ENCODE peak calls at places on chromosome 6, in four cellular contexts. One of them, this sample, is unnamed.

GRCh38 chr6:138291036-138291848 is 73.0 kb upstream of the PBOV1 start:
- DNase-seq in CD8-positive, alpha-beta T cell: no peak
- DNase-seq in mesothelial cell of epicardium: no peak
- DNase-seq in endothelial cell: no peak
- DNase-seq in this sample: no peak

GRCh38 chr6:137736919-137737318 is 130.1 kb upstream of the TNFAIP3 start:
- DNase-seq in CD8-positive, alpha-beta T cell: no peak
- DNase-seq in mesothelial cell of epicardium: no peak
- DNase-seq in endothelial cell: no peak
- DNase-seq in this sample: no peak

GRCh38 chr6:38640216-38640909 is 634 bp upstream of the BTBD9 start:
- DNase-seq in CD8-positive, alpha-beta T cell: no peak
- DNase-seq in mesothelial cell of epicardium: no peak
- DNase-seq in endothelial cell: no peak
- DNase-seq in this sample: no peak

GRCh38 chr6:158560787-158561246 is 926 bp downstream of the TMEM181 start:
- DNase-seq in CD8-positive, alpha-beta T cell: no peak
- DNase-seq in mesothelial cell of epicardium: peak
- DNase-seq in endothelial cell: no peak
- DNase-seq in this sample: no peak

GRCh38 chr6:89830385-89830809 is 717 bp downstream of the CASP8AP2 start:
- DNase-seq in CD8-positive, alpha-beta T cell: no peak
- DNase-seq in mesothelial cell of epicardium: no peak
- DNase-seq in endothelial cell: no peak
- DNase-seq in this sample: no peak

GRCh38 chr6:41464019-41464418 is 82.2 kb upstream of the FOXP4 start:
- DNase-seq in CD8-positive, alpha-beta T cell: no peak
- DNase-seq in mesothelial cell of epicardium: no peak
- DNase-seq in endothelial cell: no peak
- DNase-seq in this sample: no peak

GRCh38 chr6:134663800-134664535 is 285.9 kb downstream of the ALDH8A1 start:
- DNase-seq in CD8-positive, alpha-beta T cell: no peak
- DNase-seq in mesothelial cell of epicardium: no peak
- DNase-seq in endothelial cell: no peak
- DNase-seq in this sample: no peak

GRCh38 chr6:46930331-46930730 is 8.6 kb upstream of the ADGRF5 start:
- DNase-seq in CD8-positive, alpha-beta T cell: no peak
- DNase-seq in mesothelial cell of epicardium: no peak
- DNase-seq in endothelial cell: no peak
- DNase-seq in this sample: no peak

GRCh38 chr6:53258076-53258773 is 90.5 kb downstream of the ELOVL5 start:
- DNase-seq in CD8-positive, alpha-beta T cell: no peak
- DNase-seq in mesothelial cell of epicardium: no peak
- DNase-seq in endothelial cell: no peak
- DNase-seq in this sample: no peak

GRCh38 chr6:16145038-16145437 is 16.2 kb downstream of the MYLIP start:
- DNase-seq in CD8-positive, alpha-beta T cell: no peak
- DNase-seq in mesothelial cell of epicardium: no peak
- DNase-seq in endothelial cell: no peak
- DNase-seq in this sample: no peak

GRCh38 chr6:165222315-165223025 is 86.9 kb downstream of the C6orf118 start:
- DNase-seq in CD8-positive, alpha-beta T cell: no peak
- DNase-seq in mesothelial cell of epicardium: no peak
- DNase-seq in endothelial cell: no peak
- DNase-seq in this sample: no peak

GRCh38 chr6:165223736-165224135 is 85.7 kb downstream of the C6orf118 start:
- DNase-seq in CD8-positive, alpha-beta T cell: no peak
- DNase-seq in mesothelial cell of epicardium: no peak
- DNase-seq in endothelial cell: no peak
- DNase-seq in this sample: no peak

GRCh38 chr6:165218816-165219215 is 90.6 kb downstream of the C6orf118 start:
- DNase-seq in CD8-positive, alpha-beta T cell: no peak
- DNase-seq in mesothelial cell of epicardium: no peak
- DNase-seq in endothelial cell: no peak
- DNase-seq in this sample: no peak

GRCh38 chr6:165220030-165220429 is 89.4 kb downstream of the C6orf118 start:
- DNase-seq in CD8-positive, alpha-beta T cell: no peak
- DNase-seq in mesothelial cell of epicardium: no peak
- DNase-seq in endothelial cell: no peak
- DNase-seq in this sample: no peak

GRCh38 chr6:165219629-165220028 is 89.8 kb downstream of the C6orf118 start:
- DNase-seq in CD8-positive, alpha-beta T cell: no peak
- DNase-seq in mesothelial cell of epicardium: no peak
- DNase-seq in endothelial cell: no peak
- DNase-seq in this sample: no peak
- TF ChIP-seq CTCF in CD8-positive, alpha-beta T cell: no peak
- TF ChIP-seq CTCF in mesothelial cell of epicardium: no peak
- TF ChIP-seq CTCF in endothelial cell: no peak
- TF ChIP-seq CTCF in this sample: no peak

DNA sequence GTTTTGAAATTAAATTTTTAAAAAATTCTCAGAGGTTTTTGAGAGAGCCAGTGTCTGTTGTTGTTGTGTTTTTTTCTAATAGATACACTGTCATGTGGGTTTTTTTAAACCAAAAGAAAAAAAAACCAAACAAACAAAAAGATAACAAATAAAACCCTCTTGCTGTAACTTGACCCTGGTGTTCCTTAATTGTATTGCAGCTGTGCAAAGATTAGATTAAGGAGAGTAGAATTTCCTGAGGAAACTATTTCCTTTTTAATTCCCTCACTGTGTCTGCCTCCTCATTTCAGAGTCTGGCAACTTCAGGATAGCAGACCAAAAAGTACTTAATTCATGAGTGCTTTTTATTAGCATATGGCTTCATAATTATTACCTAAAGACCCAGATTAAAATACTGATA is 281.9 kb downstream of the EPM2A start:
- DNase-seq in CD8-positive, alpha-beta T cell: no peak
- DNase-seq in mesothelial cell of epicardium: no peak
- DNase-seq in endothelial cell: no peak
- DNase-seq in this sample: no peak
- TF ChIP-seq CTCF in CD8-positive, alpha-beta T cell: peak
- TF ChIP-seq CTCF in mesothelial cell of epicardium: peak
- TF ChIP-seq CTCF in endothelial cell: peak
- TF ChIP-seq CTCF in this sample: peak

DNA sequence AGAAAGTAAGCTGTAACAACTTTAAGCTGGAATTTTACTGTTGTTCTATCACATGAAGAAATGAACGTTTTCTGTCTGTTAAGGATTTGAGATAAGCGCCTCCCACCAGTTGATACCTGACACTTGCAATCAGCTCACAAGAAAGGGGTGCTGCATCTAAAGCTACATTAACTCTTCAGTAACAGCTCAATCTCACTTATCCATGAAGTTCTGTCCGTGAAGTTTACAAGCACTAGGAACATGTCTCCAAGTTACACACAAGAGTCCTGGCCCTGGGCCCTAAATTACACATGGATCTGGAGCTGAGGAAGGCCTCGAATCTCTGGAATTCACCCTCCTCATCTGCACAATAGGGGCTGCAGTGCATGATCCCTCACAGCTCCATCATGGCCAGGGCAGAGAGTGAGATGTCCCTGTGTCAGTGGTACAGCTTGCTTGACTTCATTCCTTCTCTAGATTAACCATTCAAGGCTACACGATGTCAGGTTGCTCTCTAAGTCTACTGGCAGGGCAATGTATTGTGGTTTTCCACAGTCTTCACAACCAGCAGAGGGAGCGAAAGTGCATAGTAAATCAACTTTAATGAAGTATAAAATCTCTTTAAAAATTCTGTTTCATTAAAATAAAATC is 182.4 kb upstream of the MCHR2 start:
- DNase-seq in CD8-positive, alpha-beta T cell: no peak
- DNase-seq in mesothelial cell of epicardium: no peak
- DNase-seq in endothelial cell: peak
- DNase-seq in this sample: no peak
- TF ChIP-seq CTCF in CD8-positive, alpha-beta T cell: no peak
- TF ChIP-seq CTCF in mesothelial cell of epicardium: no peak
- TF ChIP-seq CTCF in endothelial cell: no peak
- TF ChIP-seq CTCF in this sample: peak

GRCh38 chr6:31114540-31114876 is at the start of gene PSORS1C1:
- DNase-seq in CD8-positive, alpha-beta T cell: no peak
- DNase-seq in mesothelial cell of epicardium: no peak
- DNase-seq in endothelial cell: no peak
- DNase-seq in this sample: no peak

GRCh38 chr6:31116661-31117385 is 2.2 kb downstream of the PSORS1C1 start:
- DNase-seq in CD8-positive, alpha-beta T cell: no peak
- DNase-seq in mesothelial cell of epicardium: no peak
- DNase-seq in endothelial cell: no peak
- DNase-seq in this sample: no peak

GRCh38 chr6:31113861-31114539 is 600 bp upstream of the PSORS1C1 start:
- DNase-seq in CD8-positive, alpha-beta T cell: no peak
- DNase-seq in mesothelial cell of epicardium: no peak
- DNase-seq in endothelial cell: no peak
- DNase-seq in this sample: no peak

GRCh38 chr6:31115941-31116560 is 1.5 kb downstream of the PSORS1C1 start:
- DNase-seq in CD8-positive, alpha-beta T cell: no peak
- DNase-seq in mesothelial cell of epicardium: no peak
- DNase-seq in endothelial cell: no peak
- DNase-seq in this sample: no peak

DNA sequence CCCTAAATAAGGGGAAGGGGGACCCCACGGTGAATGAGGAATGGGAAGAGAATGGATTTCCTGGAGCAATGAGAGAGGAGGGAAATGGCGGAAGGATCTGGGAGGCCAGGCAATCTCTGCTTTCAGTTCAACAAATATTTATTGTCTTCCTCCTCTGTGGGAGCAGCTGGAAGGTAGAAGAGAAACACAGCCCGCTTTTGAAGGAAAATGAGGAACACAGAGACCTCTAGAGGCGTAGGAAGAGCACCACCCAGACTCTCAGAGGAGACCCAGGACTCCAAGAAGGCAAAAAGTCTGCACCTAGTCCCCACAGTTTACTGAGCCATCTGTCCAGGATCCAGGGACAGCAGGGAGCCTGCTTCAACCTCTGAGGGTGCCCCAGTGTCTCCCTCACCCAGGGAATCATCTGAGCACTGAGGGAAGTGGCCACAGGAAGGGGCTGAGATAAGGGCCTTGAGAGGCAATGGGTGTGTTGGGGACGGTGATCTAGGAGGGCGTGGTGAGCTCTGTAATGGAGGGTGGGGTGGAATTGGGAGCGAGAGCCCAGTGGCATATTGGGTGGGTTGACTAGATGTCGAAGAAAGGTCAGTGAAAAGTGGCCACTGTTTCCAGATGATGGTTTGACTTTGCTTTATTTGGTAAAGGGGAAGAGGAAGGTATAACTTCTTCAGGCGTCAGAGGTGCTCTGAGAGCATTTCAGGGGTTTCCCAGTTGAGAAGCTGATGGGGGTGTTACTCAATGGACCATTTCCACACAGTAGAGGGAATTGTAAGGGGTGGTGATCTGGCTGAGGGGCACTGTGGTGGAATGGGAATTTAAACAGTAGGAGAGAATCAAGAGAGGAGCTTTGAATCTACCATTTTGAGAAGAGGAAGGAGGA is 610 bp downstream of the PSORS1C1 start:
- DNase-seq in CD8-positive, alpha-beta T cell: no peak
- DNase-seq in mesothelial cell of epicardium: no peak
- DNase-seq in endothelial cell: no peak
- DNase-seq in this sample: no peak
- TF ChIP-seq CTCF in CD8-positive, alpha-beta T cell: no peak
- TF ChIP-seq CTCF in mesothelial cell of epicardium: no peak
- TF ChIP-seq CTCF in endothelial cell: no peak
- TF ChIP-seq CTCF in this sample: no peak

DNA sequence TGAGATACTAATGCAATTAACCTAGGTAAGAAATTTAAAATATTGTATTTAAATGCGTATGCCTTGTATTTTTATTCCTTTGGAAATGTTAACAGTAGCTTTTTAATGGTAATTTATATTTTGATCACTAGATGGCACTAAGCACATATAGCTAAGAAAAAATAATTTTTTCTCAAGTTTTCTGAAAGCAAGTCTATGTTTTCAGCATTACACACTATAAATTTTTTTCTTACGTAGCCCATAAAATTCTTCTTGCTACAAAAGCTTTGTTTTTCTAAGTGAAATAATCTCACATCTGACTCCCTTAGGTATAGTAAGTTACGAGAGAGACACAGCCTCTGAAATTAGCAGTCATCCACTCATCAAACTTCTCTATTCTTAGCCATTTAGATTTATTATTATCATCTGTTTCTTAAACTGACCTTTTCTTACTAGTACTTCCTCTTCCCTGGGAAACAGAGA is 35.7 kb downstream of the TSPYL4 start:
- DNase-seq in CD8-positive, alpha-beta T cell: no peak
- DNase-seq in mesothelial cell of epicardium: no peak
- DNase-seq in endothelial cell: no peak
- DNase-seq in this sample: no peak
- TF ChIP-seq CTCF in CD8-positive, alpha-beta T cell: peak
- TF ChIP-seq CTCF in mesothelial cell of epicardium: peak
- TF ChIP-seq CTCF in endothelial cell: peak
- TF ChIP-seq CTCF in this sample: peak

GRCh38 chr6:31896493-31896855 is 1.0 kb downstream of the EHMT2 start:
- DNase-seq in CD8-positive, alpha-beta T cell: no peak
- DNase-seq in mesothelial cell of epicardium: no peak
- DNase-seq in endothelial cell: no peak
- DNase-seq in this sample: no peak

GRCh38 chr6:31896856-31897611 is 464 bp downstream of the EHMT2 start:
- DNase-seq in CD8-positive, alpha-beta T cell: no peak
- DNase-seq in mesothelial cell of epicardium: no peak
- DNase-seq in endothelial cell: no peak
- DNase-seq in this sample: no peak

GRCh38 chr6:31899215-31899614 is 1.7 kb upstream of the EHMT2 start:
- DNase-seq in CD8-positive, alpha-beta T cell: no peak
- DNase-seq in mesothelial cell of epicardium: no peak
- DNase-seq in endothelial cell: no peak
- DNase-seq in this sample: no peak

GRCh38 chr6:31898200-31899011 is 908 bp upstream of the EHMT2 start:
- DNase-seq in CD8-positive, alpha-beta T cell: no peak
- DNase-seq in mesothelial cell of epicardium: no peak
- DNase-seq in endothelial cell: no peak
- DNase-seq in this sample: no peak

GRCh38 chr6:31897612-31898199 is at the start of gene EHMT2:
- DNase-seq in CD8-positive, alpha-beta T cell: peak
- DNase-seq in mesothelial cell of epicardium: peak
- DNase-seq in endothelial cell: peak
- DNase-seq in this sample: peak
- TF ChIP-seq CTCF in CD8-positive, alpha-beta T cell: no peak
- TF ChIP-seq CTCF in mesothelial cell of epicardium: no peak
- TF ChIP-seq CTCF in endothelial cell: no peak
- TF ChIP-seq CTCF in this sample: no peak

This sample was measured in neural crest cell.